ENCODE peak calls at places on chromosome 20, in seven cellular contexts. E, C, M, Y, W, S and A are unnamed samples.

GRCh38 chr20:11581271-11581670 is 336.4 kb upstream of the BTBD3 start:
- DNase-seq in E (no peak), C (peak; percentile 22), M (no peak), Y (no peak), W (no peak), S (peak; percentile 74), A (no peak)

GRCh38 chr20:44137210-44137781 is 49.7 kb downstream of the JPH2 start:
- DNase-seq in E (no peak), C (no peak), M (peak; percentile 83), Y (no peak), W (no peak), S (peak; percentile 60), A (peak; percentile 85)

GRCh38 chr20:3047486-3048419 is 1.9 kb downstream of the MRPS26 start:
- DNase-seq in E (no peak), C (no peak), M (no peak), Y (no peak), W (no peak), S (no peak), A (no peak)

GRCh38 chr20:14865169-14865568 is 527.8 kb upstream of the FLRT3 start:
- DNase-seq in E (no peak), C (no peak), M (no peak), Y (no peak), W (peak; percentile 38), S (no peak), A (no peak)

GRCh38 chr20:63337786-63338420 is 23.2 kb downstream of the CHRNA4 start:
- DNase-seq in E (no peak), C (no peak), M (no peak), Y (no peak), W (no peak), S (no peak), A (no peak)

GRCh38 chr20:59175861-59176260 is 12.2 kb downstream of the ZNF831 start:
- DNase-seq in E (no peak), C (no peak), M (no peak), Y (no peak), W (no peak), S (no peak), A (no peak)

GRCh38 chr20:59811681-59812171 is 121.7 kb downstream of the SYCP2 start:
- DNase-seq in E (no peak), C (no peak), M (peak; percentile 48), Y (no peak), W (no peak), S (no peak), A (peak; percentile 61)

GRCh38 chr20:58102252-58102651 is 126.2 kb downstream of the ANKRD60 start:
- DNase-seq in E (no peak), C (no peak), M (no peak), Y (no peak), W (no peak), S (no peak), A (peak; percentile 21)

GRCh38 chr20:61942526-61942925 is 123.2 kb downstream of the TAF4 start:
- DNase-seq in E (peak; percentile 8), C (no peak), M (peak; percentile 44), Y (no peak), W (no peak), S (no peak), A (no peak)

GRCh38 chr20:18718129-18718528 is 95.5 kb upstream of the SCP2D1 start:
- DNase-seq in E (no peak), C (no peak), M (no peak), Y (no peak), W (no peak), S (peak; percentile 25), A (no peak)

GRCh38 chr20:45500022-45500421 is 15.4 kb downstream of the SPINT3 start:
- DNase-seq in E (no peak), C (no peak), M (no peak), Y (no peak), W (no peak), S (no peak), A (no peak)

GRCh38 chr20:63498950-63499332 is at the start of gene EEF1A2:
- DNase-seq in E (peak; percentile 52), C (no peak), M (no peak), Y (no peak), W (no peak), S (no peak), A (no peak)

GRCh38 chr20:48489656-48490055 is 338.1 kb downstream of the PREX1 start:
- DNase-seq in E (no peak), C (no peak), M (no peak), Y (no peak), W (no peak), S (no peak), A (peak; percentile 33)

GRCh38 chr20:41483553-41483930 is 116.9 kb upstream of the EMILIN3 start:
- DNase-seq in E (no peak), C (no peak), M (no peak), Y (no peak), W (peak; percentile 31), S (no peak), A (no peak)

GRCh38 chr20:48864254-48864653 is 36.5 kb upstream of the PREX1 start:
- DNase-seq in E (no peak), C (no peak), M (no peak), Y (no peak), W (no peak), S (no peak), A (no peak)

GRCh38 chr20:18815194-18815942 is 1.8 kb downstream of the SCP2D1 start:
- DNase-seq in E (no peak), C (no peak), M (no peak), Y (no peak), W (no peak), S (no peak), A (no peak)

GRCh38 chr20:44010162-44010704 is 95.6 kb downstream of the TOX2 start:
- DNase-seq in E (no peak), C (no peak), M (no peak), Y (no peak), W (no peak), S (no peak), A (no peak)

GRCh38 chr20:19975901-19976300 is 41.3 kb upstream of the NAA20 start:
- DNase-seq in E (no peak), C (no peak), M (no peak), Y (no peak), W (no peak), S (no peak), A (no peak)

GRCh38 chr20:39041067-39041466 is 78.9 kb downstream of the DHX35 start:
- DNase-seq in E (no peak), C (no peak), M (peak; percentile 53), Y (no peak), W (no peak), S (no peak), A (no peak)

GRCh38 chr20:39045676-39046075 is 83.5 kb downstream of the DHX35 start:
- DNase-seq in E (no peak), C (no peak), M (peak; percentile 25), Y (no peak), W (no peak), S (no peak), A (no peak)

GRCh38 chr20:39044501-39044900 is 82.4 kb downstream of the DHX35 start:
- DNase-seq in E (no peak), C (no peak), M (peak; percentile 31), Y (no peak), W (no peak), S (no peak), A (no peak)

GRCh38 chr20:39040116-39040515 is 78.0 kb downstream of the DHX35 start:
- DNase-seq in E (no peak), C (no peak), M (no peak), Y (no peak), W (no peak), S (no peak), A (no peak)

GRCh38 chr20:39042279-39043150 is 80.4 kb downstream of the DHX35 start:
- DNase-seq in E (no peak), C (no peak), M (peak; percentile 60), Y (no peak), W (no peak), S (no peak), A (no peak)
- TF ChIP-seq CTCF in E (no peak), C (no peak), M (no peak), Y (no peak), W (no peak), S (no peak), A (no peak)

DNA sequence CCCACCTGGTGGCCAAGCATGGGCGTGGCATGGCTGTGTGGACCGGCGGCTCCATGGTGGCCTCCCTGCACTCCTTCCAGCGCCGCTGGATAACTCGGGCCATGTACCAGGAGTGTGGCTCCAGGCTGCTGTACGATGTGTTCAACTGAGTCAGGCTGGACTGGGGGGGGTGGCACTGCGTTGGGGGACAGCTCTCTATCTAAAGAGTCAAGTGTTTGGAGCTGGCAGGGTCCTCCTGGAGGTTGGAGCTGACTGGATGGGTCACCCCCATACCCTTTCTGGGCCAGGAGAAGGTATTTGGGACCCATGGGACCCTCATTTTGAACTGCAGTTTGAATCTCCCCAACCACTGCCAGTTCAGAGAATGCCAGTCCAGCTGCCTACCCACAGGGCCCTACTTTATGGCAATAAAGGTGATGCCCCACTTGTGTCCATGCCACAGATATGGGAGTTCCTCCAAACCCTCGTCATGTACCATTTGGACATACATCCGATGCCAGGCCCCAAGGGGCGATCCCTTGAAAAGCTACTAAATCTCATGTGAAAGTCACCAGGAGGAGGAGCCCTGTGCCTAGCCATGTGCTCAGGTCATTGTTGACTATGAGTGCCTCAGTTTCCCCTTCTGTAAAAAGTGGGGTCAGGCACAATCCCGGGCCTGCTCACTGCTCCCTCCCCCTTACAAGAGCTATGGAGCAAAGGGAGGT is 1.5 kb downstream of the ACTL10 start:
- DNase-seq in E (peak; percentile 93), C (no peak), M (peak; percentile 91), Y (peak; percentile 78), W (no peak), S (peak; percentile 91), A (peak; percentile 88)
- TF ChIP-seq CTCF in E (no peak), C (peak; percentile 74), M (no peak), Y (no peak), W (peak; percentile 96), S (peak; percentile 73), A (peak; percentile 94)

GRCh38 chr20:15930324-15931305 is 642.6 kb downstream of the KIF16B start:
- DNase-seq in E (no peak), C (no peak), M (no peak), Y (no peak), W (peak; percentile 59), S (peak; percentile 69), A (no peak)
- TF ChIP-seq CTCF in E (peak; percentile 74), C (peak; percentile 30), M (peak; percentile 48), Y (peak; percentile 79), W (peak; percentile 66), S (peak; percentile 73), A (no peak)

GRCh38 chr20:51318058-51318960 is 224.2 kb downstream of the NFATC2 start:
- DNase-seq in E (peak; percentile 82), C (peak; percentile 51), M (no peak), Y (peak; percentile 82), W (no peak), S (peak; percentile 93), A (no peak)
- TF ChIP-seq CTCF in E (peak; percentile 86), C (peak; percentile 94), M (peak; percentile 9), Y (peak; percentile 68), W (peak; percentile 41), S (peak; percentile 96), A (no peak)

DNA sequence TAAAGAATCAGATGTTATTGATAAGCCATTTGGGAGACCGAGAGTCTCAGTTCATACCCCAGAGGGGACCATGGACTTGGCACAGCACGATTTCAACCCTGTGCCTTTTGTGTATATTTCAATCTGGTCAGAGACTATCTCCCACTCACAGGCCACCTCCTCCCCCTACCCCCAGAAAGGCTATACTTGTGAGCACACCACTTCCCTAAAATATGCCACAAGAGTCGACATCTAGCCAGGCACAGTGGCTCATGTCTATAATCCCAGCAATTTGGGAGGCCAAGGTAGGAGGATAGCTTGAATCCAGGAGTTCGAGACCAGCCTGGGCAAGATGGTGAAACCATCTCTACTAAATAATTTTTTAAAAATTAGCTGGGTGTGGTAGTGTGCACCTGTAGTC is 13.6 kb upstream of the TCF15 start:
- DNase-seq in E (no peak), C (no peak), M (no peak), Y (no peak), W (no peak), S (no peak), A (no peak)
- TF ChIP-seq CTCF in E (no peak), C (no peak), M (no peak), Y (no peak), W (no peak), S (no peak), A (no peak)